ENCODE peak calls at places on chromosome X, in six cellular contexts. One of them, this sample, is unnamed.

GRCh38 chrX:3711331-3711917 is 2.0 kb downstream of the PRKX start:
- DNase-seq in endothelial cell of umbilical vein: no peak
- DNase-seq in right lobe of liver: no peak
- DNase-seq in stomach: no peak
- DNase-seq in tibial nerve: no peak
- DNase-seq in GM12892: no peak
- DNase-seq in this sample: no peak

GRCh38 chrX:69264134-69264533 is 98.9 kb upstream of the PJA1 start:
- DNase-seq in endothelial cell of umbilical vein: no peak
- DNase-seq in right lobe of liver: no peak
- DNase-seq in stomach: no peak
- DNase-seq in tibial nerve: no peak
- DNase-seq in GM12892: no peak
- DNase-seq in this sample: no peak

GRCh38 chrX:37752941-37753340 is 26.9 kb upstream of the CYBB start:
- DNase-seq in endothelial cell of umbilical vein: no peak
- DNase-seq in right lobe of liver: no peak
- DNase-seq in stomach: no peak
- DNase-seq in tibial nerve: no peak
- DNase-seq in GM12892: no peak
- DNase-seq in this sample: no peak

GRCh38 chrX:97587171-97587570 is 703.5 kb downstream of the RPA4 start:
- DNase-seq in endothelial cell of umbilical vein: no peak
- DNase-seq in right lobe of liver: no peak
- DNase-seq in stomach: no peak
- DNase-seq in tibial nerve: no peak
- DNase-seq in GM12892: no peak
- DNase-seq in this sample: no peak

GRCh38 chrX:37662181-37662580 is 23.4 kb upstream of the XK start:
- DNase-seq in endothelial cell of umbilical vein: no peak
- DNase-seq in right lobe of liver: no peak
- DNase-seq in stomach: no peak
- DNase-seq in tibial nerve: no peak
- DNase-seq in GM12892: no peak
- DNase-seq in this sample: no peak

GRCh38 chrX:22538581-22538980 is 265.9 kb downstream of the CBLL2 start:
- DNase-seq in endothelial cell of umbilical vein: no peak
- DNase-seq in right lobe of liver: no peak
- DNase-seq in stomach: no peak
- DNase-seq in tibial nerve: no peak
- DNase-seq in GM12892: no peak
- DNase-seq in this sample: no peak

GRCh38 chrX:17697191-17697590 is 40.1 kb upstream of the SCML1 start:
- DNase-seq in endothelial cell of umbilical vein: peak
- DNase-seq in right lobe of liver: no peak
- DNase-seq in stomach: no peak
- DNase-seq in tibial nerve: no peak
- DNase-seq in GM12892: no peak
- DNase-seq in this sample: no peak

GRCh38 chrX:110286126-110286525 is 31.8 kb downstream of the AMMECR1 start:
- DNase-seq in endothelial cell of umbilical vein: no peak
- DNase-seq in right lobe of liver: no peak
- DNase-seq in stomach: no peak
- DNase-seq in tibial nerve: no peak
- DNase-seq in GM12892: no peak
- DNase-seq in this sample: peak

GRCh38 chrX:42821803-42822443 is 44.0 kb upstream of the PPP1R2C start:
- DNase-seq in endothelial cell of umbilical vein: no peak
- DNase-seq in right lobe of liver: no peak
- DNase-seq in stomach: no peak
- DNase-seq in tibial nerve: no peak
- DNase-seq in GM12892: no peak
- DNase-seq in this sample: no peak

GRCh38 chrX:17854521-17854920 is 6.6 kb downstream of the RAI2 start:
- DNase-seq in endothelial cell of umbilical vein: no peak
- DNase-seq in right lobe of liver: no peak
- DNase-seq in stomach: no peak
- DNase-seq in tibial nerve: no peak
- DNase-seq in GM12892: no peak
- DNase-seq in this sample: no peak

GRCh38 chrX:151871244-151871643 is 41.4 kb upstream of the MAGEA4 start:
- DNase-seq in endothelial cell of umbilical vein: peak
- DNase-seq in right lobe of liver: no peak
- DNase-seq in stomach: no peak
- DNase-seq in tibial nerve: no peak
- DNase-seq in GM12892: no peak
- DNase-seq in this sample: no peak

GRCh38 chrX:149567621-149568417 is 18.1 kb upstream of the HSFX3 start:
- DNase-seq in endothelial cell of umbilical vein: no peak
- DNase-seq in right lobe of liver: no peak
- DNase-seq in stomach: no peak
- DNase-seq in tibial nerve: no peak
- DNase-seq in GM12892: no peak
- DNase-seq in this sample: no peak

GRCh38 chrX:9703406-9703805 is 62.2 kb downstream of the GPR143 start:
- DNase-seq in endothelial cell of umbilical vein: no peak
- DNase-seq in right lobe of liver: no peak
- DNase-seq in stomach: no peak
- DNase-seq in tibial nerve: no peak
- DNase-seq in GM12892: no peak
- DNase-seq in this sample: no peak

GRCh38 chrX:152640039-152640818 is 2.5 kb downstream of the GABRQ start:
- DNase-seq in endothelial cell of umbilical vein: no peak
- DNase-seq in right lobe of liver: no peak
- DNase-seq in stomach: no peak
- DNase-seq in tibial nerve: no peak
- DNase-seq in GM12892: no peak
- DNase-seq in this sample: no peak

GRCh38 chrX:46994096-46994495 is 81.9 kb downstream of the JADE3 start:
- DNase-seq in endothelial cell of umbilical vein: peak
- DNase-seq in right lobe of liver: no peak
- DNase-seq in stomach: no peak
- DNase-seq in tibial nerve: no peak
- DNase-seq in GM12892: no peak
- DNase-seq in this sample: no peak

GRCh38 chrX:33045245-33045644 is 166.1 kb downstream of the DMD start:
- DNase-seq in endothelial cell of umbilical vein: no peak
- DNase-seq in right lobe of liver: no peak
- DNase-seq in stomach: no peak
- DNase-seq in tibial nerve: no peak
- DNase-seq in GM12892: no peak
- DNase-seq in this sample: no peak

GRCh38 chrX:40154853-40155616 is 57.3 kb upstream of the BCOR start:
- DNase-seq in endothelial cell of umbilical vein: peak
- DNase-seq in right lobe of liver: peak
- DNase-seq in stomach: peak
- DNase-seq in tibial nerve: no peak
- DNase-seq in GM12892: no peak
- DNase-seq in this sample: peak

GRCh38 chrX:16130707-16131106 is 7.3 kb downstream of the GRPR start:
- DNase-seq in endothelial cell of umbilical vein: no peak
- DNase-seq in right lobe of liver: no peak
- DNase-seq in stomach: no peak
- DNase-seq in tibial nerve: no peak
- DNase-seq in GM12892: no peak
- DNase-seq in this sample: no peak

GRCh38 chrX:16123222-16123786 is at the start of gene GRPR:
- DNase-seq in endothelial cell of umbilical vein: peak
- DNase-seq in right lobe of liver: peak
- DNase-seq in stomach: peak
- DNase-seq in tibial nerve: peak
- DNase-seq in GM12892: no peak
- DNase-seq in this sample: peak

GRCh38 chrX:16124201-16124600 is 836 bp downstream of the GRPR start:
- DNase-seq in endothelial cell of umbilical vein: no peak
- DNase-seq in right lobe of liver: no peak
- DNase-seq in stomach: no peak
- DNase-seq in tibial nerve: no peak
- DNase-seq in GM12892: no peak
- DNase-seq in this sample: no peak

GRCh38 chrX:16120431-16120830 is 2.9 kb upstream of the GRPR start:
- DNase-seq in endothelial cell of umbilical vein: no peak
- DNase-seq in right lobe of liver: no peak
- DNase-seq in stomach: no peak
- DNase-seq in tibial nerve: no peak
- DNase-seq in GM12892: no peak
- DNase-seq in this sample: no peak

GRCh38 chrX:16125520-16126149 is 2.3 kb downstream of the GRPR start:
- DNase-seq in endothelial cell of umbilical vein: no peak
- DNase-seq in right lobe of liver: no peak
- DNase-seq in stomach: no peak
- DNase-seq in tibial nerve: no peak
- DNase-seq in GM12892: no peak
- DNase-seq in this sample: no peak
- TF ChIP-seq POLR2A in endothelial cell of umbilical vein: no peak
- TF ChIP-seq POLR2A in right lobe of liver: no peak
- TF ChIP-seq POLR2A in stomach: no peak
- TF ChIP-seq POLR2A in tibial nerve: no peak
- TF ChIP-seq POLR2A in GM12892: no peak
- TF ChIP-seq POLR2A in this sample: no peak

GRCh38 chrX:101091817-101092216 is 6.2 kb upstream of the CENPI start:
- DNase-seq in endothelial cell of umbilical vein: no peak
- DNase-seq in right lobe of liver: no peak
- DNase-seq in stomach: no peak
- DNase-seq in tibial nerve: no peak
- DNase-seq in GM12892: no peak
- DNase-seq in this sample: no peak

GRCh38 chrX:101097546-101098453 is at the start of gene CENPI:
- DNase-seq in endothelial cell of umbilical vein: peak
- DNase-seq in right lobe of liver: peak
- DNase-seq in stomach: peak
- DNase-seq in tibial nerve: peak
- DNase-seq in GM12892: peak
- DNase-seq in this sample: peak
- TF ChIP-seq POLR2A in endothelial cell of umbilical vein: peak
- TF ChIP-seq POLR2A in right lobe of liver: peak
- TF ChIP-seq POLR2A in stomach: no peak
- TF ChIP-seq POLR2A in tibial nerve: peak
- TF ChIP-seq POLR2A in GM12892: peak
- TF ChIP-seq POLR2A in this sample: peak

DNA sequence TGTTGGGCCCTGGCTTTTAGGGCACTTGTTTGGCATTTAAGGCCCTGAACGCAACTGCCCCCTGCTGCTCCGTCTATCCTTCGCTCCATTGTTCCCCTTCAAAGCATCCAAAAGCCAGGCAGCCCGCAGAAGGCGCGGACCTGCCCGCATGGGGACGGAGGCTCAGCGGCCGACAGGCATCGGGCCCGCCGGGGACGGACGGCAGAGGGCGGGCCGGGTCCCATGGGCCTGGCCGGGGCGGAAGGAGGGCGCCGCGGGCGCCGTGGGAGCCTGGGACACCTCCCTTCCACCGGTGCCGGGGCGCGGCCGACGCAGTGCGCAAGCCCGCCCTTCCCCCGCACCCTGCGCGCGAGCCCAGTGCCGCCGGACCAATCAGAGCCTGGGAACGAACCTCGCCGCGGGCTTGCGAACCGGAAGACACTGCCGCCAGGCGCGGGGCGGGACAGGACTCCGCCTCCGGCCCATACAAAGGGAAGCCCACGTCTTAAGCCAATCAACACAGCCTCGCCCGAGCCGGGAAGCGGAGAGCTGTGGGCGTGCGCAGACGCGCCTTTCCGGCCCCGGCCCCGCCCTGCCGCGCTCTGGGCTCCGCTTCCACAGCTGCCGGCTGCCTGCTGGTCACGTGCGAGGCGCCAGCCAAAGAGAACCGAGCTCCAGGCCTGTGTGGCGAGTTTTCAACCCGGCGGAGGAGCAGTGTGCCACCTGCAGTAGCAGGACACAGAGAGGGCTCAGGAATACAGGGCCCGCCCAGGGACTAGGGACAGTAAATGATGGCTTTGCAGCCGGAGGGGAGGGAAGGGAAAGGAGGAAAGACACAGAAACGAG is 2.1 kb upstream of the ARHGAP4 start:
- DNase-seq in endothelial cell of umbilical vein: peak
- DNase-seq in right lobe of liver: peak
- DNase-seq in stomach: peak
- DNase-seq in tibial nerve: peak
- DNase-seq in GM12892: peak
- DNase-seq in this sample: peak
- TF ChIP-seq POLR2A in endothelial cell of umbilical vein: no peak
- TF ChIP-seq POLR2A in right lobe of liver: peak
- TF ChIP-seq POLR2A in stomach: no peak
- TF ChIP-seq POLR2A in tibial nerve: peak
- TF ChIP-seq POLR2A in GM12892: peak
- TF ChIP-seq POLR2A in this sample: peak

GRCh38 chrX:13732246-13733067 is 2.0 kb downstream of the TRAPPC2 start:
- DNase-seq in endothelial cell of umbilical vein: no peak
- DNase-seq in right lobe of liver: no peak
- DNase-seq in stomach: no peak
- DNase-seq in tibial nerve: no peak
- DNase-seq in GM12892: no peak
- DNase-seq in this sample: no peak

GRCh38 chrX:13733506-13733905 is 914 bp downstream of the TRAPPC2 start:
- DNase-seq in endothelial cell of umbilical vein: no peak
- DNase-seq in right lobe of liver: no peak
- DNase-seq in stomach: no peak
- DNase-seq in tibial nerve: no peak
- DNase-seq in GM12892: no peak
- DNase-seq in this sample: no peak

DNA sequence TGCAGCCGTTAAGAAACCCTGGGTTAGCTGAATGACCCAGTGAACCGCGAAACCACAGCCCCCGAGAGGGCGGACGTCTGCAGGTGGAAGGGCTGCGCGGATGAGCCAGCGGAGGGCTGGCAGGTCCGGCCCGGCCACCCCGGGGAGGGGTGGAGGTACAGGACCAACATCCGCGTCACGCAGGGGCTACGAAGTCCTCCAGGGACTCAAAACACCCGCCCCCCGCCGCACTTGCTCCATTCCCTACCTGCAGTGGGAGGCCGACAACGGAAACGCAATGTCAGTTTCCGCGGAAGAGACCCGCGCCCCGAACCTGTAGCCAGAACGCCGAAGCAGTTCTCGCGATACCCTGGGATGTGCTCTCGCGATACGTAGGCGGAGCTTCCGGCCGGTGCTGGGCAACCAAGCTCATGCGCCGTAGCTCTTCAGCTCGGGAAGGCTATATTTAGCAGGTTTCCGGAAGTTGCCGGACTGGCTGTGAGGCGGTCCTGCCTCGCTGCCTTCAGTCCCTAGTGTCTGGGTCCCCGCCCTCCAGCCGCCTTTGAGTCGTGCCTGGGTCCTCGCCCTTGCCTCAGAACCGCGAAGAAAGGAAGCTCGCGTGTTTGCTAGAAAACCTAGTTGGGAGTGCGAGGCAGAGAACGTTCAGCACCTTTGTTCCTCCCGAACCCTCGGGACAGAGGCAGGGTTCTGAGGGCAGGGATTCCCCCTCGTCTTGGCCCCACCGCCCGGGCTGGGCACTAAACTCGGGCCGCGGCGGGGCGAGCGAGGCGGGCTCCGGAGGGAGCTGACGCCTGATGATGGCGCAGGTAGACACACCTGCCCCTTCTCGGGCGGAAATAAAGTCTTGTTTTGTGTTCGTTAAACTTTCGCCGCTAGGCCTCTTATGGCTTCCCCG is at the start of the genes OFD1 and TRAPPC2:
- DNase-seq in endothelial cell of umbilical vein: peak
- DNase-seq in right lobe of liver: peak
- DNase-seq in stomach: peak
- DNase-seq in tibial nerve: peak
- DNase-seq in GM12892: peak
- DNase-seq in this sample: peak
- TF ChIP-seq POLR2A in endothelial cell of umbilical vein: peak
- TF ChIP-seq POLR2A in right lobe of liver: peak
- TF ChIP-seq POLR2A in stomach: no peak
- TF ChIP-seq POLR2A in tibial nerve: peak
- TF ChIP-seq POLR2A in GM12892: peak
- TF ChIP-seq POLR2A in this sample: peak

This sample was measured in uterus.